ENCODE peak calls at places on chromosomes 12 and 14, in nine cellular contexts. M is lower lobe of right lung, V is heart right ventricle, X is AG04450, G is mesothelial cell of epicardium, P is foreskin fibroblast, E is AG09309, L is nephron progenitor cell, I is tibial nerve. B is an unnamed sample.

GRCh38 chr12:24378548-24379011 is 429.1 kb upstream of the SOX5 start:
- DNase-seq in E (no peak), V (no peak), X (peak), I (no peak), L (no peak), M (no peak), G (no peak), P (peak), B (no peak)

GRCh38 chr12:95820096-95820703 is 29.6 kb upstream of the NTN4 start:
- DNase-seq in E (no peak), I (no peak), L (no peak), V (peak), P (no peak), X (peak), G (no peak), M (no peak), B (no peak)

GRCh38 chr12:100554608-100555077 is 18.8 kb upstream of the GAS2L3 start:
- DNase-seq in L (peak), G (no peak), E (peak), M (no peak), P (peak), I (no peak), X (peak), V (peak), B (no peak)

GRCh38 chr14:100670017-100670974 is 56.4 kb upstream of the DLK1 start:
- DNase-seq in I (no peak), M (no peak), X (no peak), L (no peak), G (no peak), V (no peak), P (no peak), E (no peak), B (no peak)

GRCh38 chr14:32648434-32648833 is 290.2 kb upstream of the NPAS3 start:
- DNase-seq in X (peak), L (no peak), G (no peak), M (no peak), I (no peak), P (peak), V (no peak), E (peak), B (no peak)

GRCh38 chr14:64238049-64238448 is 56.1 kb downstream of the ESR2 start:
- DNase-seq in L (no peak), P (no peak), G (no peak), I (no peak), V (no peak), E (no peak), X (no peak), M (no peak), B (no peak)

GRCh38 chr14:92471919-92472318 is 41.7 kb upstream of the RIN3 start:
- DNase-seq in I (no peak), G (no peak), X (peak), M (no peak), V (no peak), L (no peak), E (peak), P (peak), B (no peak)

GRCh38 chr12:131044760-131045381 is 91.2 kb downstream of the ADGRD1 start:
- DNase-seq in L (no peak), G (no peak), V (no peak), E (no peak), X (no peak), M (peak), I (no peak), P (no peak), B (no peak)

GRCh38 chr12:94228488-94228907 is 80.1 kb downstream of the PLXNC1 start:
- DNase-seq in I (no peak), V (no peak), G (no peak), M (no peak), X (no peak), L (no peak), E (no peak), P (no peak), B (no peak)

GRCh38 chr12:79267580-79267979 is 403.0 kb downstream of the SYT1 start:
- DNase-seq in E (no peak), P (no peak), X (no peak), M (no peak), G (no peak), I (no peak), L (no peak), V (no peak), B (no peak)

GRCh38 chr14:58662028-58662427 is 24.3 kb downstream of the DACT1 start:
- DNase-seq in M (no peak), X (no peak), I (no peak), E (no peak), P (no peak), V (no peak), L (no peak), G (no peak), B (no peak)

GRCh38 chr14:52923902-52924575 is 26.8 kb downstream of the FERMT2 start:
- DNase-seq in M (no peak), X (no peak), P (no peak), L (no peak), I (no peak), G (no peak), E (no peak), V (no peak), B (no peak)

GRCh38 chr14:26856832-26857508 is 259.1 kb upstream of the NOVA1 start:
- DNase-seq in V (no peak), P (no peak), X (no peak), E (no peak), I (no peak), L (no peak), G (no peak), M (no peak), B (no peak)

GRCh38 chr12:87652026-87652425 is 377.2 kb downstream of the C12orf50 start:
- DNase-seq in E (no peak), G (no peak), X (no peak), L (no peak), P (no peak), V (no peak), I (no peak), M (no peak), B (no peak)

GRCh38 chr12:5258966-5259365 is 172.9 kb upstream of the NTF3 start:
- DNase-seq in M (no peak), L (no peak), V (no peak), I (no peak), G (no peak), X (no peak), E (no peak), P (no peak), B (no peak)

GRCh38 chr12:1907652-1908611 is 10.5 kb downstream of the CACNA2D4 start:
- DNase-seq in L (no peak), X (no peak), E (no peak), I (no peak), M (peak), V (no peak), P (no peak), G (no peak), B (no peak)

GRCh38 chr14:58793096-58793740 is 155.5 kb downstream of the DACT1 start:
- DNase-seq in X (no peak), L (no peak), G (no peak), M (no peak), V (no peak), P (no peak), E (no peak), I (no peak), B (no peak)

GRCh38 chr14:103847954-103848719 is 762 bp upstream of the PPP1R13B start:
- DNase-seq in V (peak), E (no peak), P (no peak), M (peak), I (no peak), G (no peak), L (peak), X (no peak), B (no peak)

GRCh38 chr12:53499261-53500118 is at the start of gene MAP3K12:
- DNase-seq in X (no peak), E (no peak), V (peak), G (no peak), P (peak), M (peak), L (peak), I (peak), B (peak)

GRCh38 chr12:122471324-122472226 is 29.2 kb downstream of the ZCCHC8 start:
- DNase-seq in X (peak), M (no peak), E (peak), G (no peak), I (no peak), P (peak), L (no peak), V (no peak), B (no peak)

GRCh38 chr12:30515351-30515750 is 180.3 kb downstream of the IPO8 start:
- DNase-seq in L (no peak), P (peak), M (no peak), G (no peak), I (no peak), E (no peak), V (no peak), X (no peak), B (no peak)

GRCh38 chr12:120072472-120072871 is 44.1 kb downstream of the RAB35 start:
- DNase-seq in P (no peak), I (no peak), M (no peak), E (no peak), G (no peak), V (no peak), L (no peak), X (no peak), B (no peak)

GRCh38 chr14:103436533-103436932 is 51.3 kb downstream of the MARK3 start:
- DNase-seq in M (no peak), P (peak), L (no peak), I (no peak), G (no peak), X (no peak), E (no peak), V (no peak), B (no peak)

GRCh38 chr14:76870146-76870545 is 43.9 kb downstream of the LRRC74A start:
- DNase-seq in P (no peak), L (peak), E (no peak), X (no peak), G (no peak), I (no peak), V (no peak), M (no peak), B (no peak)

GRCh38 chr12:2039034-2039433 is 13.8 kb upstream of the CACNA1C start:
- DNase-seq in M (no peak), L (no peak), P (no peak), V (no peak), X (no peak), G (no peak), I (no peak), E (no peak), B (no peak)

GRCh38 chr12:57380300-57380699 is 50.5 kb downstream of the R3HDM2 start:
- DNase-seq in X (no peak), G (no peak), V (no peak), M (no peak), L (no peak), E (no peak), P (no peak), I (no peak), B (no peak)

GRCh38 chr14:40362856-40363255 is 930.6 kb upstream of the FBXO33 start:
- DNase-seq in I (no peak), E (no peak), X (no peak), M (no peak), L (no peak), P (no peak), G (no peak), V (no peak), B (no peak)

GRCh38 chr14:49559979-49560768 is 26.0 kb downstream of the RPS29 start:
- DNase-seq in I (no peak), E (no peak), P (no peak), L (no peak), V (no peak), M (no peak), X (no peak), G (no peak), B (no peak)

GRCh38 chr12:25866586-25867378 is 91.7 kb upstream of the RASSF8 start:
- DNase-seq in X (no peak), I (no peak), L (no peak), V (no peak), M (no peak), E (peak), P (no peak), G (no peak), B (no peak)

GRCh38 chr12:130704606-130705005 is 11.5 kb downstream of the RIMBP2 start:
- DNase-seq in V (no peak), M (no peak), E (no peak), P (no peak), G (no peak), I (no peak), L (no peak), X (no peak), B (no peak)

GRCh38 chr14:52265248-52265647 is 2.2 kb upstream of the PTGDR start:
- DNase-seq in G (no peak), M (no peak), V (no peak), E (no peak), P (no peak), L (no peak), I (no peak), X (no peak), B (no peak)

GRCh38 chr14:64878775-64879634 is 702 bp downstream of the SPTB start:
- DNase-seq in L (peak), M (no peak), V (peak), G (no peak), I (no peak), P (no peak), X (no peak), E (no peak), B (no peak)

GRCh38 chr14:54502602-54503001 is 7.1 kb upstream of the CGRRF1 start:
- DNase-seq in E (no peak), L (no peak), I (no peak), M (no peak), X (no peak), G (no peak), P (no peak), V (no peak), B (no peak)

GRCh38 chr14:104718871-104719270 is 5.2 kb upstream of the ADSS1 start:
- DNase-seq in E (no peak), M (no peak), G (no peak), P (no peak), I (no peak), L (no peak), X (no peak), V (no peak), B (no peak)

GRCh38 chr12:64120568-64120967 is 101.5 kb downstream of the KICS2 start:
- DNase-seq in P (no peak), X (no peak), V (no peak), G (no peak), I (no peak), M (no peak), E (no peak), L (no peak), B (no peak)

GRCh38 chr14:70898346-70898745 is 8.9 kb upstream of the PCNX1 start:
- DNase-seq in E (no peak), X (no peak), P (no peak), V (no peak), G (no peak), L (no peak), M (no peak), I (no peak), B (no peak)

GRCh38 chr14:52700701-52701172 is 5.4 kb upstream of the ERO1A start:
- DNase-seq in G (no peak), X (no peak), P (peak), I (no peak), V (no peak), E (no peak), M (no peak), L (no peak), B (no peak)

DNA sequence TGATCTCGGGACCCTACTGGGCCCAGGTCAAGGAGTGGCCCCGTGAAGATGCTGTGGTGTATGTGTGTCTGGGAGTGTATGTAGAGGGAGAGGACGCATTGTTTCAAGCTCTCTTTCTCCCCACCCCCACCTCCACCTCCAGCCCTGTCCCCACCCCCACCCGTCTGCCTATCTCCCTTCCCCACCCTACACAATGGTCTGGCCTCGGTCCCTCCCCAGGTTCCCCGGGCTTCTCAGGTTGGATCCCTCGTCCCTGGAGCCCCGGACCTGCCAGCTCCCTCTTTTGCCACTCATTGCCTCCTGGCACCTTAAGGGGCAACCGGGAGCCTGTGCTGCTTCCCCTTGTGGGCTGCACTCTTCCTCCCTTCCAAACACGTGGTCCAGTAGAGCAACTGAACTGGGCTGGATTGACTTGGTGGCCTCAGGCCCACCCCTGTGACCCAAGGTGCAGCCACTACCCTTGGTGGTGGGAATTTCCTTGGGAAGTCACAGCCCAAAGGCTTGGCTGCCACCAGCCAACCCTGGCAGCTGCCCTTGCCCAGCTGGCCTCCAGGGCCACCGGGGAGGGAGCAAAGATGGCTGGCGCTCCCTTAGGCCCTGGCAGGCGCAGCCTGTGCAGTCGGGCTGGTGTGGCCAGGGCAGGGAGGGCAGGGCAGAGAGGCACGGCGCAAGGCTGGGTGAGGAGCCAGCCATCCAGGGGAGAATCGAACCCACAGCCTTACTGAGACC is 628 bp downstream of the VRTN start:
- DNase-seq in X (no peak), E (no peak), G (no peak), M (no peak), I (no peak), P (no peak), L (no peak), V (no peak), B (no peak)
- TF ChIP-seq CTCF in X (no peak), E (no peak), G (no peak), M (no peak), I (no peak), P (no peak), L (no peak), V (no peak), B (no peak)

GRCh38 chr12:10223208-10223607 is 10.5 kb downstream of the GABARAPL1 start:
- DNase-seq in G (no peak), I (no peak), M (no peak), E (no peak), V (no peak), P (no peak), L (no peak), X (no peak), B (no peak)

GRCh38 chr12:10221846-10222245 is 9.2 kb downstream of the GABARAPL1 start:
- DNase-seq in L (no peak), M (no peak), E (no peak), I (no peak), V (no peak), G (no peak), X (no peak), P (no peak), B (no peak)

GRCh38 chr12:10218021-10218420 is 5.3 kb downstream of the GABARAPL1 start:
- DNase-seq in M (no peak), I (no peak), V (no peak), L (no peak), P (no peak), G (no peak), X (no peak), E (no peak), B (no peak)

GRCh38 chr12:10215451-10215850 is 2.8 kb downstream of the GABARAPL1 start:
- DNase-seq in V (no peak), L (no peak), G (no peak), E (no peak), I (no peak), P (no peak), X (no peak), M (no peak), B (no peak)

DNA sequence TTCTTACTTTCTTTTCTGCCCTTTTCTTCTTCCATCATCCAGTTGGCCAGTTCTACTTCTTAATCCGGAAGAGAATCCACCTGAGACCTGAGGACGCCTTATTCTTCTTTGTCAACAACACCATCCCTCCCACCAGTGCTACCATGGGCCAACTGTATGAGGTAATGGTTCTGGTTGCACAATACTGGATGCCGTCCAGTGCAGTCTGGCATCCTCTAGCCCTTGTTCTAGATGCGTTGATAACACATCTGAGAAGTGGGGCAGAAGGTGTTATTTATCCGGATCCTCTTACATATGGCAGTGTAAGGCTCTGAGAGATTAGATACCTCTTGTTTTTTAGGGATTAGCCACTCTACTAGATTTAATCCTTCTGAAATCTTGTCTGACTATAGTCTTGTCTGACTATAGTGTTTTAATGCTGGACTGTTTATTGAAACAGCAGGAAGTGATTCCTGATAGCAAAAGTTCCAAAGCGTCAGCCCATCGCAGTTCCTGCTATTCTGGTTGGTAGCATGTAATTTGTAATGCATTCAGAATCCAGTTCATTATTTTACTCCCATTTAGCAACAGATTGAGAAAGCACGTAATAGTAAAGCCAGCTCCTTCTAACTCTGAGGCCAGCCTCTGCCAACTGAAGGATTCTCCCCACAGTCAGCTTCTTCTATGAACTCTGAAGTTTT is 7.9 kb downstream of the GABARAPL1 start:
- DNase-seq in E (no peak), P (peak), M (peak), V (peak), G (no peak), L (no peak), I (peak), X (no peak), B (no peak)
- TF ChIP-seq CTCF in E (no peak), P (no peak), M (no peak), V (no peak), G (no peak), L (no peak), I (no peak), X (no peak), B (no peak)

GRCh38 chr12:83827860-83828259 is 1084.7 kb downstream of the SLC6A15 start:
- DNase-seq in V (no peak), X (no peak), M (no peak), G (no peak), L (peak), P (no peak), I (no peak), E (no peak), B (no peak)

GRCh38 chr12:83821967-83822366 is 1090.6 kb downstream of the SLC6A15 start:
- DNase-seq in G (no peak), E (no peak), I (no peak), X (no peak), P (no peak), L (no peak), V (no peak), M (no peak), B (no peak)

GRCh38 chr12:83827193-83827592 is 1085.4 kb downstream of the SLC6A15 start:
- DNase-seq in P (no peak), X (no peak), G (no peak), E (no peak), I (no peak), L (peak), V (no peak), M (no peak), B (no peak)

GRCh38 chr12:83823386-83824045 is 1089.1 kb downstream of the SLC6A15 start:
- DNase-seq in M (no peak), P (no peak), G (no peak), E (no peak), X (no peak), I (no peak), V (peak), L (peak), B (no peak)

GRCh38 chr12:83826112-83826511 is 1086.5 kb downstream of the SLC6A15 start:
- DNase-seq in G (no peak), X (no peak), M (no peak), E (no peak), V (no peak), P (no peak), I (no peak), L (peak), B (no peak)
- TF ChIP-seq CTCF in G (peak), X (peak), M (peak), E (peak), V (peak), P (peak), I (peak), L (peak), B (no peak)

GRCh38 chr12:55072093-55072492 is 52.3 kb downstream of the NEUROD4 start:
- DNase-seq in M (peak), X (no peak), L (peak), I (no peak), E (no peak), V (peak), G (no peak), P (no peak), B (peak)
- TF ChIP-seq CTCF in M (peak), X (no peak), L (peak), I (no peak), E (peak), V (peak), G (no peak), P (peak), B (peak)